ENCODE peak calls at places on chromosome 10, in five cellular contexts. F is T-helper 9 cell, G is substantia nigra, O is GM12864, H is IMR-90. K is an unnamed sample.

GRCh38 chr10:6140141-6140841 is 51.5 kb downstream of the RBM17 start:
- DNase-seq in F (peak; percentile 41), G (no peak), O (no peak), H (no peak), K (no peak)

GRCh38 chr10:11210211-11210922 is 192.7 kb downstream of the CELF2 start:
- DNase-seq in F (no peak), G (no peak), O (no peak), H (no peak), K (no peak)

GRCh38 chr10:15346440-15347141 is 24.5 kb downstream of the FAM171A1 start:
- DNase-seq in F (no peak), G (no peak), O (no peak), H (peak; percentile 55), K (no peak)

GRCh38 chr10:112374724-112375541 is 1.0 kb downstream of the ACSL5 start:
- DNase-seq in F (no peak), G (no peak), O (no peak), H (no peak), K (no peak)

GRCh38 chr10:118820326-118821116 is 65.8 kb upstream of the CACUL1 start:
- DNase-seq in F (no peak), G (no peak), O (no peak), H (no peak), K (no peak)

GRCh38 chr10:22593644-22594043 is 120.7 kb downstream of the PIP4K2A start:
- DNase-seq in F (no peak), G (no peak), O (no peak), H (no peak), K (no peak)

GRCh38 chr10:126646101-126646500 is 24.4 kb downstream of the C10orf90 start:
- DNase-seq in F (no peak), G (no peak), O (no peak), H (peak; percentile 9), K (no peak)

GRCh38 chr10:78905015-78905939 is 163.5 kb upstream of the ZMIZ1 start:
- DNase-seq in F (no peak), G (no peak), O (no peak), H (no peak), K (no peak)

GRCh38 chr10:78684954-78685353 is 383.8 kb upstream of the ZMIZ1 start:
- DNase-seq in F (no peak), G (no peak), O (no peak), H (no peak), K (no peak)

GRCh38 chr10:17123062-17123661 is 6.4 kb downstream of the CUBN start:
- DNase-seq in F (no peak), G (no peak), O (no peak), H (peak; percentile 86), K (no peak)

GRCh38 chr10:16258476-16259040 is 178.3 kb upstream of the PTER start:
- DNase-seq in F (no peak), G (no peak), O (no peak), H (no peak), K (no peak)

GRCh38 chr10:11687357-11687771 is 54.8 kb upstream of the ECHDC3 start:
- DNase-seq in F (no peak), G (no peak), O (no peak), H (no peak), K (no peak)

GRCh38 chr10:42753507-42754154 is 29.0 kb upstream of the BMS1 start:
- DNase-seq in F (no peak), G (no peak), O (no peak), H (no peak), K (peak; percentile 58)

GRCh38 chr10:5570979-5571810 is 46.4 kb downstream of the CALML3 start:
- DNase-seq in F (no peak), G (no peak), O (no peak), H (no peak), K (no peak)

GRCh38 chr10:54900584-54900983 is 99.6 kb upstream of the PCDH15 start:
- DNase-seq in F (no peak), G (no peak), O (no peak), H (no peak), K (no peak)

GRCh38 chr10:113357688-113358306 is 195.1 kb upstream of the HABP2 start:
- DNase-seq in F (no peak), G (no peak), O (no peak), H (no peak), K (no peak)

GRCh38 chr10:21617267-21617666 is 83.2 kb downstream of the MLLT10 start:
- DNase-seq in F (no peak), G (no peak), O (no peak), H (no peak), K (no peak)

GRCh38 chr10:95241533-95241932 is 47.5 kb downstream of the ACSM6 start:
- DNase-seq in F (no peak), G (no peak), O (no peak), H (no peak), K (no peak)

K was measured in D341Med.